ENCODE peak calls at places on chromosome X, in seven cellular contexts. M, U, Y, F, I, E and D are unnamed samples.

GRCh38 chrX:42988700-42989099 is 210.7 kb upstream of the PPP1R2C start:
- DNase-seq in F (no peak), E (no peak), M (no peak), U (no peak), Y (no peak), I (no peak), D (no peak)

GRCh38 chrX:131783555-131784338 is 239.4 kb upstream of the STK26 start:
- DNase-seq in Y (no peak), F (peak), I (no peak), E (no peak), M (peak), U (no peak), D (no peak)

GRCh38 chrX:135389717-135390116 is 32.0 kb upstream of the SMIM10L2A start:
- DNase-seq in F (no peak), E (no peak), Y (no peak), U (no peak), M (no peak), I (no peak), D (no peak)

GRCh38 chrX:138954976-138955375 is 243.5 kb upstream of the FGF13 start:
- DNase-seq in E (no peak), Y (no peak), F (no peak), I (no peak), M (no peak), U (no peak), D (no peak)

GRCh38 chrX:113741744-113742143 is 842.1 kb upstream of the HTR2C start:
- DNase-seq in U (no peak), I (peak), F (peak), Y (no peak), E (no peak), M (no peak), D (no peak)

GRCh38 chrX:150364347-150365050 is 1.4 kb downstream of the MAMLD1 start:
- DNase-seq in I (no peak), M (peak), F (no peak), U (peak), Y (no peak), E (no peak), D (peak)

GRCh38 chrX:2550288-2551020 is 49.7 kb upstream of the DHRSX start:
- DNase-seq in I (no peak), M (no peak), E (no peak), U (no peak), F (no peak), Y (no peak), D (no peak)

GRCh38 chrX:118588715-118589114 is 93.1 kb downstream of the DOCK11 start:
- DNase-seq in E (no peak), F (peak), Y (no peak), U (no peak), I (no peak), M (no peak), D (no peak)

GRCh38 chrX:56745019-56745418 is 16.0 kb downstream of the NBDY start:
- DNase-seq in U (no peak), Y (no peak), E (no peak), I (no peak), F (peak), M (no peak), D (no peak)

GRCh38 chrX:128020701-128021100 is 31.5 kb downstream of the ACTRT1 start:
- DNase-seq in U (no peak), M (no peak), Y (no peak), E (no peak), F (peak), I (no peak), D (no peak)

GRCh38 chrX:12824944-12825343 is 33.7 kb downstream of the PRPS2 start:
- DNase-seq in E (no peak), I (no peak), U (no peak), M (no peak), F (no peak), Y (no peak), D (no peak)

GRCh38 chrX:83511208-83511607 is 3.1 kb downstream of the POU3F4 start:
- DNase-seq in E (no peak), M (no peak), U (no peak), Y (no peak), I (no peak), F (peak), D (no peak)

GRCh38 chrX:9341305-9342201 is 123.3 kb upstream of the TBL1X start:
- DNase-seq in E (no peak), I (peak), F (peak), U (peak), M (peak), Y (peak), D (peak)

GRCh38 chrX:31170792-31171191 is 99.0 kb upstream of the FTHL17 start:
- DNase-seq in U (no peak), E (no peak), F (no peak), M (no peak), I (no peak), Y (no peak), D (no peak)

GRCh38 chrX:24371391-24371972 is 11.0 kb downstream of the SUPT20HL1 start:
- DNase-seq in U (peak), F (peak), M (peak), Y (no peak), E (peak), I (peak), D (no peak)

GRCh38 chrX:132266583-132267355 is 47.5 kb upstream of the RAP2C start:
- DNase-seq in M (no peak), E (no peak), Y (no peak), F (peak), I (no peak), U (peak), D (no peak)

GRCh38 chrX:132181364-132181763 is 37.9 kb downstream of the RAP2C start:
- DNase-seq in F (no peak), U (no peak), Y (no peak), M (no peak), E (no peak), I (no peak), D (no peak)

GRCh38 chrX:43586855-43587254 is 69.2 kb upstream of the MAOA start:
- DNase-seq in E (no peak), I (no peak), U (no peak), Y (no peak), M (peak), F (no peak), D (no peak)

GRCh38 chrX:19758536-19758935 is 128.9 kb downstream of the SH3KBP1 start:
- DNase-seq in Y (no peak), U (no peak), F (peak), E (no peak), M (no peak), I (no peak), D (no peak)

GRCh38 chrX:1912193-1912592 is 297.3 kb downstream of the ASMT start:
- DNase-seq in Y (no peak), F (no peak), E (no peak), U (no peak), I (no peak), M (no peak), D (no peak)

GRCh38 chrX:23276475-23276874 is 58.2 kb upstream of the PTCHD1 start:
- DNase-seq in U (no peak), Y (no peak), M (no peak), F (no peak), I (no peak), E (no peak), D (no peak)

GRCh38 chrX:52576946-52577345 is 60.1 kb upstream of the XAGE1B start:
- DNase-seq in Y (no peak), U (no peak), M (peak), E (no peak), I (no peak), F (no peak), D (no peak)

GRCh38 chrX:110791206-110791605 is 4.4 kb downstream of the CHRDL1 start:
- DNase-seq in M (no peak), Y (no peak), F (no peak), I (no peak), U (no peak), E (no peak), D (no peak)

GRCh38 chrX:65745427-65745826 is 78.0 kb downstream of the MSN start:
- DNase-seq in I (no peak), Y (no peak), E (no peak), M (no peak), U (no peak), F (no peak), D (no peak)

GRCh38 chrX:65744965-65745364 is 77.5 kb downstream of the MSN start:
- DNase-seq in Y (no peak), I (no peak), F (no peak), M (no peak), U (no peak), E (no peak), D (no peak)

GRCh38 chrX:65750674-65751469 is 83.4 kb downstream of the MSN start:
- DNase-seq in Y (no peak), E (no peak), F (no peak), U (peak), M (no peak), I (no peak), D (no peak)

GRCh38 chrX:65741823-65742222 is 74.4 kb downstream of the MSN start:
- DNase-seq in Y (no peak), E (no peak), U (no peak), I (no peak), F (no peak), M (no peak), D (no peak)

DNA sequence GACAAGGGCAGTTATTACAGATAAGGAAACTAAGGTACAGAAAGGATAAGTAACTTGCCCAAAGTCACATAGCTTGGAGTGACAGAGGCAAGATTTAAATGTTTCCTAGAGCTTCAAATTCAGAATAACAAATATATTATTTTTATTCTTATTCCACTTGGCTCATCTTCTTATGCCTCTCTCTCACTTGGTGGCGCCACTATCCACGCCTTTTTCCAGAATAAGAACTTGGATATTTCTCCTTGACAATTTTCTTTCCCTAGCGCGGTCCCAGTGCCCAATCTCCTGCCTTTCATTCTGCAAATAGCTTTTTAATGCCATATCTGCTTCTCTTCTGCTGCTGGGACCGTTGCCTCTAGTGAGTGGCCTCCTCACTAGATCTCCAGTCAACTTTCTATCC is 78.5 kb downstream of the MSN start:
- DNase-seq in M (no peak), E (no peak), U (no peak), F (no peak), I (no peak), Y (no peak), D (no peak)
- TF ChIP-seq CTCF in M (no peak), E (peak), U (no peak), F (no peak), I (no peak), Y (peak), D (no peak)

GRCh38 chrX:100609591-100609990 is 24.9 kb downstream of the TNMD start:
- DNase-seq in U (no peak), I (no peak), Y (no peak), E (no peak), M (no peak), F (no peak), D (no peak)

GRCh38 chrX:100600769-100601168 is 16.0 kb downstream of the TNMD start:
- DNase-seq in F (no peak), E (no peak), Y (no peak), U (no peak), M (no peak), I (no peak), D (no peak)

GRCh38 chrX:100611951-100612350 is 24.7 kb downstream of the TSPAN6 start:
- DNase-seq in M (no peak), F (no peak), U (no peak), Y (no peak), I (no peak), E (no peak), D (no peak)

DNA sequence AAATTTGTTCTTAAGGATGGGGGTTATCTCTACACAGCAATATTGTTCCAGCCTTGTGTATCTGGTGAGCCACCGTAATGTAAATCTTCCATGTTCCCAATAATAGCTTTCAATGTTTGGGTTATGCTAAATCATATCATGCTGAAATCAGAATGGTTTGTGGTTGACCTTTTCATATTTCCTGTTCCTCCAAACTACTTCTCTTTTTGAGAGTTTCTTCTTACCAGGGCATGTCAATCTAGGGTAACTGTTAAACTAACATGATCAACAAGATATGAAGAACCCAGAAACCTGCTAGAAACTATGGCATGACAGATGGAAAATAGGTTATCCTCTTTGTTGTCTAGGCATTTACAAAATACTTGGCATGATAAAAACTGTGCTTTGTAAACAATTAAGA is 22.0 kb downstream of the TNMD start:
- DNase-seq in Y (no peak), U (no peak), E (no peak), I (no peak), M (no peak), F (no peak), D (no peak)
- TF ChIP-seq CTCF in Y (no peak), U (no peak), E (no peak), I (no peak), M (no peak), F (no peak), D (no peak)

DNA sequence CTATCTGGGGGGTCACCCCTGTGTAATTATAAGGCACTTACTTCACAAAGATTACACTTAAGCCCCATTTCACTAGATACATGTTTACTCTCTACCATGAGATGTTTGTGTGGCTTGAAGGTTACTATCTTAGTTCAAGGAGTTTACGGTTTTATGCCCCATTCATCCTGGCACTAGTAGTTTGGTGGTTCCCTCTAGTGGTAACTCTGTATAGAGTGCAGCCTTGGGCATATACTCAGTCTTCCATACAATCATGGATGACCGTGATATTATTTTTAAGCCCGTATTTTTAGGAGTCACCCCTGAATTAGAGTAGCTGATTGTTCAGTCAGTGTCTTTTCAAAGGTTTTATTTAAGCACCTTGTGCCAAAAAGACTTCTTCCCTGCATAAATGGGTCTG is 109.9 kb upstream of the FAM47C start:
- DNase-seq in E (no peak), Y (no peak), M (no peak), I (no peak), U (peak), F (no peak), D (no peak)
- TF ChIP-seq CTCF in E (peak), Y (peak), M (peak), I (peak), U (no peak), F (peak), D (no peak)

GRCh38 chrX:145825896-145826295 is 8.3 kb downstream of the SLITRK2 start:
- DNase-seq in E (no peak), I (no peak), M (no peak), Y (no peak), F (no peak), U (no peak), D (no peak)
- TF ChIP-seq CTCF in E (peak), I (peak), M (no peak), Y (no peak), F (peak), U (peak), D (no peak)

DNA sequence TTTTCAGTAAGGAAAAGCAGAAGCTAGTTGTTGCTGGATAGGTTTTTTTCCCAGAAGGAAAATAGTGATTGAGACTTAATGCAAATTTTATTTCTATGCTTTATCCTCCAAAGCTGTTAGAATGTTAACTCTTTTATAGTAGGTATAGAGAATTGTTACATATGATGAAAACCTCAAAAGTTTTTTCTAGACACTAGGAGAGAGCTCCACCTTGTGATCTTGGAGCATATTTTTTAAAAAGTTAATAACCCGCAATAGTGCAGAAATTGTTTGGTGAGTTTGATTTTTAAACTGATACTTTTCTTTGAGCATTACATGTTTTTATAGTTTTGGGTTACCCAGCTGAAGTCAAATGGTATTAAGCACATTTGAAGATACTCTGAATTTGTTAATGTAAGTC is 56.5 kb downstream of the STAG2 start:
- DNase-seq in I (no peak), Y (no peak), U (no peak), F (no peak), E (no peak), M (no peak), D (no peak)
- TF ChIP-seq CTCF in I (peak), Y (no peak), U (no peak), F (no peak), E (no peak), M (no peak), D (no peak)